ENCODE peak calls at places on chromosomes 2 and 18, in nine cellular contexts. L is IMR-90; O is WTC11; K is GM12864; F is effector CD4-positive, alpha-beta T cell; V is GM04504; P is GM23248; A is activated T-cell treated with anti-CD3 and anti-CD28 coated beads, Interleukin-2, amount 50 U/mL, for 48 hours; D is tibial nerve. J is an unnamed sample.

GRCh38 chr2:64913357-64913869 is 75.8 kb upstream of the SLC1A4 start:
- DNase-seq in L (no peak), O (peak; percentile 63), K (no peak), F (no peak), V (no peak), P (no peak), A (peak; percentile 32), D (no peak), J (peak; percentile 70)

GRCh38 chr2:217431577-217432269 is 571.1 kb downstream of the TNS1 start:
- DNase-seq in L (no peak), O (no peak), K (no peak), F (no peak), V (no peak), P (peak; percentile 19), A (no peak), D (no peak), J (no peak)

GRCh38 chr2:173589604-173590277 is 235.1 kb downstream of the CDCA7 start:
- DNase-seq in L (peak; percentile 39), O (no peak), K (no peak), F (no peak), V (no peak), P (no peak), A (no peak), D (no peak), J (no peak)

GRCh38 chr2:45885111-45885685 is 233.7 kb downstream of the PRKCE start:
- DNase-seq in L (no peak), O (no peak), K (no peak), F (no peak), V (no peak), P (peak; percentile 49), A (no peak), D (no peak), J (no peak)

GRCh38 chr18:49186242-49186641 is 235.5 kb upstream of the SMAD7 start:
- DNase-seq in L (no peak), O (no peak), K (no peak), F (no peak), V (no peak), P (no peak), A (no peak), D (no peak), J (no peak)

GRCh38 chr2:71620116-71620515 is 166.8 kb downstream of the DYSF start:
- DNase-seq in L (no peak), O (no peak), K (no peak), F (no peak), V (no peak), P (no peak), A (peak; percentile 1), D (no peak), J (no peak)

GRCh38 chr2:111100765-111101162 is 19.9 kb upstream of the BCL2L11 start:
- DNase-seq in L (no peak), O (no peak), K (no peak), F (no peak), V (no peak), P (no peak), A (peak; percentile 55), D (no peak), J (no peak)

GRCh38 chr2:96681540-96681939 is 39.0 kb downstream of the FER1L5 start:
- DNase-seq in L (no peak), O (no peak), K (no peak), F (no peak), V (no peak), P (no peak), A (no peak), D (no peak), J (no peak)

GRCh38 chr2:100893753-100894530 is 74.0 kb downstream of the NPAS2 start:
- DNase-seq in L (no peak), O (no peak), K (no peak), F (no peak), V (no peak), P (no peak), A (no peak), D (no peak), J (no peak)

GRCh38 chr2:13681936-13682335 is 950.6 kb upstream of the LRATD1 start:
- DNase-seq in L (peak; percentile 42), O (no peak), K (no peak), F (no peak), V (no peak), P (peak; percentile 42), A (no peak), D (no peak), J (no peak)

GRCh38 chr2:185044323-185044874 is 446.1 kb downstream of the ZNF804A start:
- DNase-seq in L (no peak), O (peak; percentile 11), K (no peak), F (no peak), V (no peak), P (no peak), A (no peak), D (no peak), J (no peak)

GRCh38 chr2:5846881-5847280 is 154.7 kb downstream of the SOX11 start:
- DNase-seq in L (peak; percentile 73), O (no peak), K (no peak), F (no peak), V (no peak), P (no peak), A (no peak), D (no peak), J (no peak)

GRCh38 chr2:119234021-119235019 is 10.7 kb downstream of the STEAP3 start:
- DNase-seq in L (peak; percentile 27), O (peak; percentile 74), K (no peak), F (no peak), V (no peak), P (peak; percentile 28), A (no peak), D (no peak), J (no peak)

GRCh38 chr18:74631242-74632087 is 33.8 kb downstream of the ZNF407 start:
- DNase-seq in L (peak; percentile 92), O (no peak), K (no peak), F (no peak), V (no peak), P (peak; percentile 27), A (no peak), D (no peak), J (peak; percentile 76)

GRCh38 chr2:68294913-68295312 is 24.8 kb downstream of the CNRIP1 start:
- DNase-seq in L (no peak), O (no peak), K (no peak), F (no peak), V (no peak), P (no peak), A (no peak), D (no peak), J (no peak)

GRCh38 chr2:186991766-186992417 is 142.9 kb upstream of the ZSWIM2 start:
- DNase-seq in L (no peak), O (no peak), K (no peak), F (no peak), V (no peak), P (peak; percentile 7), A (no peak), D (no peak), J (no peak)

GRCh38 chr2:25618676-25619075 is 54.7 kb downstream of the DTNB start:
- DNase-seq in L (peak; percentile 78), O (no peak), K (no peak), F (no peak), V (peak; percentile 22), P (peak; percentile 63), A (no peak), D (no peak), J (no peak)

GRCh38 chr2:1893856-1894255 is 149.5 kb upstream of the PXDN start:
- DNase-seq in L (no peak), O (no peak), K (no peak), F (no peak), V (no peak), P (no peak), A (no peak), D (no peak), J (no peak)

GRCh38 chr2:189254268-189254883 is 74.8 kb upstream of the COL5A2 start:
- DNase-seq in L (peak; percentile 71), O (no peak), K (no peak), F (no peak), V (peak; percentile 85), P (peak; percentile 95), A (no peak), D (peak; percentile 21), J (no peak)

GRCh38 chr2:216341151-216341550 is 31.1 kb downstream of the MARCHF4 start:
- DNase-seq in L (peak; percentile 71), O (no peak), K (no peak), F (no peak), V (no peak), P (peak; percentile 74), A (peak; percentile 53), D (no peak), J (no peak)

GRCh38 chr2:138500592-138501426 is 761 bp upstream of the SPOPL start:
- DNase-seq in L (no peak), O (no peak), K (no peak), F (no peak), V (no peak), P (no peak), A (no peak), D (no peak), J (no peak)

GRCh38 chr2:100427627-100428258 is 10.3 kb upstream of the CHST10 start:
- DNase-seq in L (peak; percentile 38), O (peak; percentile 78), K (no peak), F (peak; percentile 33), V (no peak), P (peak; percentile 51), A (peak; percentile 81), D (no peak), J (peak; percentile 43)

GRCh38 chr18:8620845-8621244 is 11.6 kb downstream of the RAB12 start:
- DNase-seq in L (no peak), O (no peak), K (no peak), F (no peak), V (no peak), P (no peak), A (no peak), D (no peak), J (no peak)

GRCh38 chr2:219772103-219772502 is 144.7 kb downstream of the SLC4A3 start:
- DNase-seq in L (no peak), O (no peak), K (no peak), F (no peak), V (no peak), P (no peak), A (no peak), D (no peak), J (no peak)

GRCh38 chr2:46171441-46171953 is 125.7 kb upstream of the EPAS1 start:
- DNase-seq in L (peak; percentile 95), O (no peak), K (no peak), F (no peak), V (peak; percentile 78), P (peak; percentile 93), A (no peak), D (no peak), J (no peak)

GRCh38 chr18:55781481-55781957 is 193.5 kb upstream of the TCF4 start:
- DNase-seq in L (peak; percentile 77), O (peak; percentile 70), K (no peak), F (no peak), V (no peak), P (peak; percentile 76), A (no peak), D (no peak), J (no peak)

GRCh38 chr2:206958236-206958635 is 18.9 kb downstream of the CPO start:
- DNase-seq in L (no peak), O (no peak), K (no peak), F (no peak), V (peak; percentile 28), P (no peak), A (no peak), D (no peak), J (no peak)

GRCh38 chr2:62099523-62100175 is 96.3 kb upstream of the B3GNT2 start:
- DNase-seq in L (no peak), O (no peak), K (peak; percentile 70), F (no peak), V (no peak), P (no peak), A (no peak), D (no peak), J (no peak)

GRCh38 chr2:230411484-230412368 is 4.3 kb upstream of the SP100 start:
- DNase-seq in L (peak; percentile 64), O (peak; percentile 48), K (peak; percentile 53), F (peak; percentile 56), V (peak; percentile 46), P (peak; percentile 87), A (peak; percentile 77), D (no peak), J (peak; percentile 61)

GRCh38 chr2:228699400-228699799 is 517.9 kb upstream of the SPHKAP start:
- DNase-seq in L (peak; percentile 6), O (no peak), K (no peak), F (no peak), V (no peak), P (peak; percentile 34), A (no peak), D (no peak), J (no peak)

GRCh38 chr2:135043345-135043744 is 3.9 kb downstream of the MAP3K19 start:
- DNase-seq in L (no peak), O (peak; percentile 29), K (no peak), F (no peak), V (no peak), P (peak; percentile 14), A (peak; percentile 45), D (no peak), J (no peak)